ENCODE peak calls at places on chromosome 20, in nine cellular contexts. S, J, C, O, B, R, V, K and L are unnamed samples.

GRCh38 chr20:14996883-14997672 is 659.7 kb upstream of the FLRT3 start:
- DNase-seq in S (no peak), J (no peak), C (no peak), O (no peak), B (no peak), R (no peak), V (no peak), K (no peak), L (no peak)

GRCh38 chr20:35742741-35743523 is 872 bp upstream of the RBM39 start:
- DNase-seq in S (no peak), J (no peak), C (no peak), O (peak), B (no peak), R (no peak), V (no peak), K (no peak), L (no peak)

GRCh38 chr20:44111712-44112335 is 75.2 kb downstream of the JPH2 start:
- DNase-seq in S (no peak), J (no peak), C (no peak), O (no peak), B (peak), R (no peak), V (no peak), K (no peak), L (no peak)

GRCh38 chr20:10660661-10661060 is 13.1 kb downstream of the JAG1 start:
- DNase-seq in S (no peak), J (no peak), C (no peak), O (no peak), B (peak), R (no peak), V (peak), K (no peak), L (no peak)

GRCh38 chr20:51374961-51375360 is 167.6 kb downstream of the NFATC2 start:
- DNase-seq in S (no peak), J (no peak), C (no peak), O (no peak), B (no peak), R (no peak), V (no peak), K (no peak), L (no peak)

GRCh38 chr20:13464702-13465101 is 174.0 kb downstream of the TASP1 start:
- DNase-seq in S (no peak), J (no peak), C (no peak), O (no peak), B (no peak), R (no peak), V (no peak), K (no peak), L (no peak)

GRCh38 chr20:22905667-22906066 is 129.4 kb upstream of the SSTR4 start:
- DNase-seq in S (peak), J (peak), C (no peak), O (no peak), B (peak), R (no peak), V (peak), K (no peak), L (no peak)

GRCh38 chr20:571754-572331 is 28.3 kb upstream of the CSNK2A1 start:
- DNase-seq in S (peak), J (no peak), C (no peak), O (no peak), B (peak), R (peak), V (peak), K (peak), L (no peak)

GRCh38 chr20:38458314-38458713 is 14.3 kb upstream of the RALGAPB start:
- DNase-seq in S (no peak), J (no peak), C (no peak), O (no peak), B (no peak), R (no peak), V (no peak), K (no peak), L (no peak)

GRCh38 chr20:42020316-42020715 is 402.1 kb upstream of the CHD6 start:
- DNase-seq in S (no peak), J (no peak), C (no peak), O (no peak), B (no peak), R (no peak), V (no peak), K (no peak), L (no peak)

GRCh38 chr20:15756001-15756400 is 817.2 kb downstream of the KIF16B start:
- DNase-seq in S (no peak), J (no peak), C (no peak), O (no peak), B (no peak), R (no peak), V (no peak), K (no peak), L (no peak)

GRCh38 chr20:22791877-22792525 is 207.6 kb upstream of the FOXA2 start:
- DNase-seq in S (no peak), J (no peak), C (no peak), O (no peak), B (no peak), R (no peak), V (no peak), K (no peak), L (no peak)

GRCh38 chr20:35674921-35675320 is 10.2 kb upstream of the CPNE1 start:
- DNase-seq in S (no peak), J (no peak), C (no peak), O (no peak), B (no peak), R (no peak), V (no peak), K (no peak), L (no peak)

GRCh38 chr20:35511814-35512420 is 17.5 kb downstream of the C20orf173 start:
- DNase-seq in S (no peak), J (no peak), C (no peak), O (peak), B (peak), R (no peak), V (no peak), K (no peak), L (no peak)

GRCh38 chr20:6768228-6769185 is 1.0 kb downstream of the BMP2 start:
- DNase-seq in S (peak), J (no peak), C (no peak), O (no peak), B (no peak), R (peak), V (peak), K (peak), L (no peak)

GRCh38 chr20:35490736-35491181 is 35.4 kb downstream of the CEP250 start:
- DNase-seq in S (no peak), J (no peak), C (no peak), O (no peak), B (no peak), R (no peak), V (no peak), K (no peak), L (no peak)

GRCh38 chr20:50303573-50304500 is 113.2 kb downstream of the CEBPB start:
- DNase-seq in S (peak), J (no peak), C (no peak), O (peak), B (peak), R (peak), V (peak), K (peak), L (no peak)

GRCh38 chr20:15836634-15837033 is 736.6 kb downstream of the KIF16B start:
- DNase-seq in S (no peak), J (no peak), C (no peak), O (no peak), B (peak), R (no peak), V (no peak), K (no peak), L (no peak)

GRCh38 chr20:14838663-14839650 is 501.5 kb upstream of the FLRT3 start:
- DNase-seq in S (no peak), J (no peak), C (no peak), O (no peak), B (peak), R (no peak), V (no peak), K (no peak), L (peak)

GRCh38 chr20:50450961-50451752 is 59.0 kb upstream of the PTPN1 start:
- DNase-seq in S (no peak), J (no peak), C (no peak), O (peak), B (peak), R (no peak), V (peak), K (no peak), L (no peak)

GRCh38 chr20:9955646-9956045 is 79.1 kb upstream of the ANKEF1 start:
- DNase-seq in S (no peak), J (no peak), C (no peak), O (no peak), B (no peak), R (no peak), V (no peak), K (no peak), L (no peak)

GRCh38 chr20:53961527-53961926 is 108.9 kb downstream of the BCAS1 start:
- DNase-seq in S (no peak), J (no peak), C (no peak), O (no peak), B (no peak), R (no peak), V (no peak), K (no peak), L (no peak)

GRCh38 chr20:61556116-61556515 is 304.1 kb downstream of the CDH4 start:
- DNase-seq in S (no peak), J (no peak), C (peak), O (no peak), B (peak), R (no peak), V (no peak), K (no peak), L (no peak)

GRCh38 chr20:19074828-19075516 is 137.5 kb upstream of the SLC24A3 start:
- DNase-seq in S (no peak), J (no peak), C (no peak), O (no peak), B (no peak), R (no peak), V (no peak), K (peak), L (no peak)

GRCh38 chr20:45469336-45470261 is at the start of gene WFDC2:
- DNase-seq in S (peak), J (no peak), C (no peak), O (no peak), B (no peak), R (peak), V (no peak), K (peak), L (no peak)

GRCh38 chr20:46139243-46139889 is 21.3 kb downstream of the CD40 start:
- DNase-seq in S (no peak), J (no peak), C (no peak), O (no peak), B (no peak), R (no peak), V (no peak), K (no peak), L (no peak)

GRCh38 chr20:11807070-11807741 is 110.5 kb upstream of the BTBD3 start:
- DNase-seq in S (no peak), J (no peak), C (peak), O (no peak), B (peak), R (no peak), V (no peak), K (no peak), L (no peak)

GRCh38 chr20:46959081-46959692 is 64.5 kb downstream of the EYA2 start:
- DNase-seq in S (no peak), J (no peak), C (peak), O (peak), B (peak), R (no peak), V (no peak), K (no peak), L (no peak)

GRCh38 chr20:50130346-50130703 is 17.4 kb upstream of the UBE2V1 start:
- DNase-seq in S (no peak), J (no peak), C (no peak), O (no peak), B (no peak), R (no peak), V (no peak), K (no peak), L (no peak)

GRCh38 chr20:21508230-21509078 is 5.4 kb downstream of the NKX2-2 start:
- DNase-seq in S (no peak), J (peak), C (no peak), O (no peak), B (no peak), R (no peak), V (no peak), K (no peak), L (no peak)

GRCh38 chr20:24241466-24241865 is 228.0 kb upstream of the SYNDIG1 start:
- DNase-seq in S (no peak), J (no peak), C (no peak), O (no peak), B (no peak), R (no peak), V (no peak), K (no peak), L (no peak)

GRCh38 chr20:54178256-54178655 is 4.5 kb upstream of the CYP24A1 start:
- DNase-seq in S (no peak), J (no peak), C (no peak), O (no peak), B (no peak), R (no peak), V (no peak), K (no peak), L (no peak)

GRCh38 chr20:38338849-38339520 is 7.3 kb upstream of the LBP start:
- DNase-seq in S (no peak), J (no peak), C (no peak), O (no peak), B (no peak), R (no peak), V (no peak), K (no peak), L (no peak)

GRCh38 chr20:10217517-10218410 is 866 bp upstream of the SNAP25 start:
- DNase-seq in S (peak), J (peak), C (peak), O (no peak), B (peak), R (peak), V (no peak), K (no peak), L (no peak)

DNA sequence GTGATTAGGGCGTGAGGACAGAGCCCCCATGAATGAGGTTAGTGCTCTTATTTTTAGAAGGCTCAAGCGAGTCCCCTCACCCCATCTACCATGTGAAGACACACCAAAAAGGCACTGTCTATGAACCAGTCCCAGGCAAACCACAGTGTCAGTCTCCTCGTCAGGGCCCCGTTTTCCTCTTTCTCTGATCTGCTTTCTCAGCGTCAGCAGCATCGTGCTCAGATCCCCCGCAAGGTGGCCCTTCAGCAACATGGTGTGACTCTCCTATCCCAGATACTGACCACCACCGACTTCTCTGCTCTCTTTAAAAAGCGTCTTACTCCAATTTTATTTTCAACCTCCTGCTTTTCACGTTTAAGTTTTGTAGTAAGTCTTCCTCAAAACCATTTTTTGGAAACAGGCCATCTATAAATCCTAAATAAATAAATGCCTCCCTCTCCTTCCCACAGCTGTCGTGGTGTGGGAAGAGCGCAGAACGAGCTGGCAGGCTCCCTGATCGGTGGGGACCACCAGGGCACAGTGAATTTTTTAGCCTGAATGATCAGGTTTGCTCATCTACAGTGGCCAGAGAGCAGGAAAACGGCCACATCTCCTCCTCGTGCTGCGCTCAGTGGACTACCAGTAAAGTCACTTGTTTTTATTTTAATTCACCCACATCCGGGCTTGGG is 113.1 kb downstream of the BMP7 start:
- DNase-seq in S (no peak), J (no peak), C (no peak), O (no peak), B (no peak), R (no peak), V (no peak), K (no peak), L (no peak)
- TF ChIP-seq CTCF in S (no peak), J (no peak), C (no peak), O (no peak), B (no peak), R (no peak), V (no peak), K (no peak), L (no peak)

DNA sequence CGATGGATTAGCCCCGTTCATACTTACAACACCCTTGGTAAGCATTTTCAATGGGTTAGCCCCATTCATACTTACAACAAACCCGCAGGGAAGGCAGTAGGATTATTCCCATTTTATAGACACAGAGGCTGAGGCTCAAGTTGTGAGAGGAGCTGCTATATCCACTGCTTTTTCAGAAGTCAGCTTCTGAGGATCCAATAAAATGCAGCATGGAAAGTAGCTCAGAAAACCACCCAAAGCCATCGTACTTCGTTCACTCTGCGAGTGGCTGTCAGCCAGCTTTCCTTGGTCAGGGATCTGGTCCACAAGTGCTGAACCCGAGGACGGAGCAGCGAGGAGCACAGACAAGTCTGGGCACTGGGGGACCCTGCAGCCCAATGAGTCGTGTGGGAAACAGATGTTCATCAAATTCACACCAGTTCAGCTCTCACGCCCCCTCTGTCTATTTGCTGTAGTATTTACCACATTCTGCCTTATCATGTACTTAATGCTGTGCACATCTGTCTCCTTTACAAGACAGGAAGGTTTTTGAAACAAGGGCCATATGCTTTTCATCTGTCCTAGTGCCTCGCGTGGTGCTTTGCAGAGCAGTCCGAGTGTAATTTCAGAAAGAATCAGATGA is 256.8 kb downstream of the CDH26 start:
- DNase-seq in S (no peak), J (no peak), C (no peak), O (no peak), B (peak), R (no peak), V (no peak), K (no peak), L (no peak)
- H3K4me3 ChIP-seq in S (no peak), J (no peak), C (no peak), O (no peak), B (no peak), R (no peak), V (no peak), K (no peak), L (no peak)

DNA sequence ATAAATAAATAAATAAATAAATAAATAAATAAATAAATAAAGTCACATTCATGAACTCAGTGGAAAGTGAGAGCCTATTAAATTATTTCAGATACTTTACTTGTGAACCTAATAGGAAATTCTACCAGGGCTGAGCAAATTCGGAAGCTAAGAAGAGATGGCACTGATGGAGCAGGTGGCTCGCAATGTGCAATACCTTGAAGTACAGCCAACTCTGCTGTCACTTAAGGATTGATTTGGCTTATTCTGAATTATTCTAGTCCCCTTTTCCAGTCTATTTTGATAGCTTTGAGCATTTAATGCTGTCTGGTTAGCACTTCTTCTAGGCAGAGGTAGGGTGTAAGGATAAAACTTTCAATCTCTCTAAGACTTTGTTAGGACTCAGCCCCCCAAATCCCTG is 395.8 kb upstream of the PLCB4 start:
- DNase-seq in S (no peak), J (no peak), C (no peak), O (no peak), B (no peak), R (no peak), V (no peak), K (no peak), L (no peak)
- TF ChIP-seq CTCF in S (no peak), J (no peak), C (no peak), O (no peak), B (no peak), R (no peak), V (no peak), K (no peak), L (no peak)

DNA sequence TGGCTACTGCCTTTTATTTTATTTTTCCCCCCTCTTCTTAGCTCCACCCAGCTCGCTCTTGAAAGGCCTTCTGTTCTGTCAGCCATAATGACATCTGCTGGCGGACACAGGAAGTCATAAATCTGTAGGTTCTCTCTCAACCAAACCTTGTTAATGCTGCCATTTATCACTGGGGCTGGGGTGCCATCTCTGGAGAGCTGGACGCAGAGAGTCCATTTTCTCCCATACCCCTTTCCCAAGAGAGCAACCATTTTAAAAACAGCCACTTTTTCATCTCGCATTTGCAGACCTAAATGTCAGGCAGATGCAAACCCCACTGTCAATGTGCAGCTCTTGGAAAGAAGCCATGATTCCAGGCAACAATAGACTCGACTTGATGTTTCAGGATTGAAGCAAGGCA is 13.0 kb upstream of the TSHZ2 start:
- DNase-seq in S (no peak), J (no peak), C (no peak), O (peak), B (no peak), R (no peak), V (no peak), K (no peak), L (no peak)
- H3K4me3 ChIP-seq in S (no peak), J (no peak), C (no peak), O (no peak), B (no peak), R (no peak), V (no peak), K (no peak), L (no peak)

GRCh38 chr20:63025534-63026331 is 19.0 kb upstream of the BHLHE23 start:
- DNase-seq in S (no peak), J (peak), C (no peak), O (no peak), B (peak), R (no peak), V (no peak), K (peak), L (no peak)

GRCh38 chr20:63027425-63028389 is 20.9 kb upstream of the BHLHE23 start:
- DNase-seq in S (no peak), J (no peak), C (no peak), O (no peak), B (no peak), R (no peak), V (no peak), K (peak), L (no peak)

GRCh38 chr20:63026582-63027424 is 20.0 kb upstream of the BHLHE23 start:
- DNase-seq in S (no peak), J (no peak), C (no peak), O (no peak), B (no peak), R (no peak), V (no peak), K (peak), L (no peak)

GRCh38 chr20:63029358-63030121 is 22.8 kb upstream of the BHLHE23 start:
- DNase-seq in S (no peak), J (no peak), C (no peak), O (no peak), B (no peak), R (peak), V (peak), K (peak), L (no peak)

GRCh38 chr20:63028461-63028921 is 21.7 kb upstream of the BHLHE23 start:
- DNase-seq in S (no peak), J (no peak), C (no peak), O (no peak), B (no peak), R (no peak), V (no peak), K (peak), L (no peak)
- TF ChIP-seq CTCF in S (no peak), J (no peak), C (no peak), O (no peak), B (no peak), R (no peak), V (no peak), K (no peak), L (no peak)

GRCh38 chr20:20318318-20319161 is 49.4 kb upstream of the INSM1 start:
- DNase-seq in S (no peak), J (no peak), C (no peak), O (no peak), B (peak), R (no peak), V (no peak), K (no peak), L (no peak)
- H3K4me3 ChIP-seq in S (no peak), J (no peak), C (no peak), O (no peak), B (no peak), R (no peak), V (no peak), K (no peak), L (no peak)

GRCh38 chr20:17406191-17406590 is 125.0 kb downstream of the BFSP1 start:
- DNase-seq in S (no peak), J (no peak), C (no peak), O (no peak), B (no peak), R (no peak), V (no peak), K (no peak), L (peak)
- TF ChIP-seq CTCF in S (no peak), J (no peak), C (no peak), O (no peak), B (no peak), R (no peak), V (no peak), K (no peak), L (no peak)

GRCh38 chr20:31712112-31712553 is 10.5 kb downstream of the BCL2L1 start:
- DNase-seq in S (no peak), J (no peak), C (no peak), O (peak), B (no peak), R (no peak), V (peak), K (no peak), L (peak)
- H3K4me3 ChIP-seq in S (no peak), J (peak), C (no peak), O (no peak), B (no peak), R (no peak), V (peak), K (peak), L (peak)